ENCODE peak calls at places on chromosome 6, in six cellular contexts. M, G, H, Q, J and N are unnamed samples. For H3K4me1, the result is how much of the 10 kb centered on the place peaks cover.

GRCh38 chr6:163226181-163226835 is 188.2 kb upstream of the QKI start:
- DNase-seq in M (no peak), G (no peak), H (no peak), Q (no peak), J (no peak), N (no peak)

GRCh38 chr6:89723046-89723445 is 84.5 kb upstream of the LYRM2 start:
- DNase-seq in M (no peak), G (no peak), H (no peak), Q (no peak), J (no peak), N (no peak)

GRCh38 chr6:30116724-30117123 is 3.8 kb upstream of the TRIM31 start:
- DNase-seq in M (no peak), G (no peak), H (no peak), Q (no peak), J (no peak), N (no peak)

GRCh38 chr6:162058281-162058875 is 669.2 kb downstream of the PRKN start:
- DNase-seq in M (no peak), G (no peak), H (no peak), Q (peak), J (peak), N (no peak)

GRCh38 chr6:128112494-128112893 is 211.6 kb upstream of the THEMIS start:
- DNase-seq in M (no peak), G (no peak), H (no peak), Q (no peak), J (no peak), N (no peak)

GRCh38 chr6:3943373-3943772 is 94.2 kb downstream of the FAM50B start:
- DNase-seq in M (no peak), G (no peak), H (no peak), Q (no peak), J (no peak), N (no peak)

GRCh38 chr6:74434165-74434564 is 738.2 kb downstream of the CD109 start:
- DNase-seq in M (no peak), G (no peak), H (no peak), Q (no peak), J (no peak), N (no peak)

GRCh38 chr6:6401401-6401800 is 80.9 kb upstream of the F13A1 start:
- DNase-seq in M (no peak), G (no peak), H (no peak), Q (no peak), J (no peak), N (no peak)

GRCh38 chr6:108737594-108738546 is 110.4 kb upstream of the ARMC2 start:
- DNase-seq in M (no peak), G (no peak), H (no peak), Q (peak), J (peak), N (no peak)

GRCh38 chr6:11288065-11288464 is 55.6 kb upstream of the NEDD9 start:
- DNase-seq in M (no peak), G (no peak), H (peak), Q (peak), J (no peak), N (peak)

GRCh38 chr6:111922454-111923297 is 49.4 kb upstream of the FYN start:
- DNase-seq in M (no peak), G (peak), H (no peak), Q (no peak), J (peak), N (no peak)

GRCh38 chr6:15763827-15764226 is 101.0 kb upstream of the DTNBP1 start:
- DNase-seq in M (no peak), G (peak), H (peak), Q (no peak), J (peak), N (peak)

GRCh38 chr6:138690975-138691594 is 82.5 kb upstream of the CCDC28A start:
- DNase-seq in M (no peak), G (no peak), H (no peak), Q (no peak), J (no peak), N (no peak)

GRCh38 chr6:149951096-149951495 is 9.3 kb downstream of the ULBP2 start:
- DNase-seq in M (no peak), G (no peak), H (no peak), Q (no peak), J (no peak), N (no peak)

GRCh38 chr6:55052846-55053245 is 121.5 kb upstream of the HCRTR2 start:
- DNase-seq in M (no peak), G (no peak), H (no peak), Q (no peak), J (no peak), N (no peak)

GRCh38 chr6:11241793-11242201 is 9.3 kb upstream of the NEDD9 start:
- DNase-seq in M (no peak), G (peak), H (peak), Q (peak), J (no peak), N (peak)

GRCh38 chr6:105819774-105820173 is 266.4 kb upstream of the PRDM1 start:
- DNase-seq in M (no peak), G (no peak), H (no peak), Q (no peak), J (no peak), N (no peak)

GRCh38 chr6:30326446-30327231 is at the start of gene TRIM39:
- DNase-seq in M (peak), G (peak), H (peak), Q (peak), J (peak), N (peak)

GRCh38 chr6:56091159-56091869 is 156.1 kb downstream of the COL21A1 start:
- DNase-seq in M (no peak), G (no peak), H (no peak), Q (no peak), J (peak), N (no peak)

GRCh38 chr6:93164781-93165180 is 254.6 kb downstream of the EPHA7 start:
- DNase-seq in M (no peak), G (no peak), H (no peak), Q (no peak), J (peak), N (no peak)

GRCh38 chr6:75673885-75674284 is 72.2 kb downstream of the SENP6 start:
- DNase-seq in M (no peak), G (no peak), H (no peak), Q (no peak), J (no peak), N (no peak)

GRCh38 chr6:11198663-11199603 is 33.5 kb downstream of the NEDD9 start:
- DNase-seq in M (no peak), G (no peak), H (no peak), Q (no peak), J (no peak), N (no peak)

GRCh38 chr6:136108591-136108990 is 141.5 kb downstream of the MTFR2 start:
- DNase-seq in M (no peak), G (no peak), H (no peak), Q (no peak), J (no peak), N (no peak)

GRCh38 chr6:9405369-9405768 is 970.0 kb upstream of the SLC35B3 start:
- DNase-seq in M (no peak), G (no peak), H (no peak), Q (no peak), J (peak), N (no peak)

GRCh38 chr6:150517175-150517574 is 82.5 kb upstream of the PLEKHG1 start:
- DNase-seq in M (no peak), G (no peak), H (no peak), Q (no peak), J (no peak), N (no peak)

GRCh38 chr6:15535495-15536200 is 127.2 kb downstream of the DTNBP1 start:
- DNase-seq in M (no peak), G (no peak), H (no peak), Q (no peak), J (no peak), N (no peak)

DNA sequence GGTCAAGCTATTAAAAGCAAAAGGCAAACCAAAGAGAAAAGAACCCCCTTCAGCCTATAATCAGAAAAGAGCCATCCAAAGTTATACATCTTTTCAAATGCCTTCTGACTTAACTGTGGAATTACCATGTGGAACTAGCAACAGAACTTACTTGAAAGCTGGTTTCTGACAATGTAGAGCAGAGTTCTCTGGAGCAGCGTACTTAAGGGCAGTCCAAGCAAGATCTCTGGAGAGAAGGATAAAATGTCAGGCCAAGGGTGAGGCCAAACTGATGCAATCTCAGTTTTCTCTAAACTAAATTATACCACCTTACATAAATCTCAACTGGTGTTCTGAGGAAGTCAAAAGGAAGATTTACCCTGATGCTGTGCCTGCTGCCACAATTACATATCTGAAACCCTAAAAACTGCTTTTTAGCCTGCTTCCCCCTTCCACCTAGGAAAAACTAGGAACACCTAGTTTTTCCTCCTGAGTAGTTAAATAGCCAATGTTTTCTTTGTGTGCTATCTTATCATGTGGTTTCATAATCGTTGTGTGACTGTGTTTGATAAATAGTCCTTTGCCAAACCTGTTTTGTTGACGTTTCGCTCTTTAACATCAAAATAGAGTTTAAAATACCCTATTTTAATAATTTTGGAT is 28.0 kb downstream of the NCOA7 start:
- DNase-seq in M (no peak), G (no peak), H (no peak), Q (no peak), J (no peak), N (no peak)
- H3K4me1 ChIP-seq in M (under half), G (under half), H (under half), Q (half or more), J (under half), N (half or more)

GRCh38 chr6:44842616-44843015 is 455.1 kb downstream of the CDC5L start:
- DNase-seq in M (no peak), G (no peak), H (no peak), Q (no peak), J (no peak), N (no peak)
- TF ChIP-seq CTCF in M (no peak), G (no peak), H (no peak), Q (no peak), J (no peak), N (no peak)

DNA sequence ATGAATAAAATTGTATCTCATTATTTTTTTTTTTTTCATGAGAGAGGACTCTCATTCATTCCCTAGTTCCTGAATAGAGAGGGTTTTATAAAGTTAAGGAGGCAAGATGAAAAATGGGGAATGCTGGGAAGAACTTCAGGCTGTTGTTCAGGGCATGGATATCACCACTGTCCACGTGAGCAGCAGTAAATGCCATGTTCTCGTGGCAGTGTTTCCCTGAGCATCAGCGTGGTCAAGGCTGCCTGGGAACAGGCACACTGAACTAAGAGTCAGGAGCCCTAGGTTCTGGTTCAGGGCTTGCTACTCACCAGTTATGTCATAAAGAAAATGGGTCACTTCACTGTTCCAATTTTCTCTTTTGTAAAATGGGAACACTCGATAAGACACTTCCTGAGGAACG is 93.2 kb downstream of the MAN1A1 start:
- DNase-seq in M (no peak), G (no peak), H (no peak), Q (no peak), J (no peak), N (no peak)
- H3K4me1 ChIP-seq in M (under half), G (under half), H (under half), Q (under half), J (under half), N (under half)

DNA sequence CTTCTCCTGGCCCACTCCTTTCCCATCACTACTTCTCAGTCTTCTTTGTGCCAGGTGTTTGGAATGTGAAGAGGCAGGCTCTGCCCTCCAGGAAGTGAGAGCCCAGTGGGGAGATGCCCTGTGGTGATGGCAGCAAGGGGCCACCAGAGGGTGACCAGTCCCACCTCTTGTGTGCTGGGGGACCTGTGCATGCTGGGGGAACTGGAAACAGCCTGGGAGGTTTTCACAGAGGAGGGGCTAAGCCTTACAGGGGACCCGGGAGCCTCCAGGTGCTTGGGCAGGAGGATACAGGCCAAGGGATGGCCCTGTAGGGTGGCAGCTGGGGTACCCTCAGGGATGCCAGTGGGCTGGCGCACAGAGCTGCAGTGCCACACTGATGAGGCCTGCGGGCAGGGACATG is 72.3 kb downstream of the RAMACL start:
- DNase-seq in M (no peak), G (no peak), H (no peak), Q (no peak), J (no peak), N (no peak)
- TF ChIP-seq CTCF in M (no peak), G (no peak), H (no peak), Q (no peak), J (peak), N (no peak)

GRCh38 chr6:41713650-41714291 is 21.6 kb downstream of the TFEB start:
- DNase-seq in M (no peak), G (no peak), H (peak), Q (peak), J (no peak), N (peak)
- H3K4me1 ChIP-seq in M (half or more), G (under half), H (under half), Q (half or more), J (under half), N (under half)

GRCh38 chr6:143007626-143008025 is 53.1 kb upstream of the AIG1 start:
- DNase-seq in M (no peak), G (no peak), H (no peak), Q (no peak), J (no peak), N (no peak)

GRCh38 chr6:143006787-143007186 is 53.9 kb upstream of the AIG1 start:
- DNase-seq in M (no peak), G (no peak), H (no peak), Q (no peak), J (no peak), N (no peak)

GRCh38 chr6:143002686-143003085 is 57.7 kb upstream of the HIVEP2 start:
- DNase-seq in M (no peak), G (no peak), H (no peak), Q (no peak), J (no peak), N (no peak)

GRCh38 chr6:143000771-143001170 is 55.8 kb upstream of the HIVEP2 start:
- DNase-seq in M (no peak), G (peak), H (no peak), Q (no peak), J (no peak), N (no peak)

DNA sequence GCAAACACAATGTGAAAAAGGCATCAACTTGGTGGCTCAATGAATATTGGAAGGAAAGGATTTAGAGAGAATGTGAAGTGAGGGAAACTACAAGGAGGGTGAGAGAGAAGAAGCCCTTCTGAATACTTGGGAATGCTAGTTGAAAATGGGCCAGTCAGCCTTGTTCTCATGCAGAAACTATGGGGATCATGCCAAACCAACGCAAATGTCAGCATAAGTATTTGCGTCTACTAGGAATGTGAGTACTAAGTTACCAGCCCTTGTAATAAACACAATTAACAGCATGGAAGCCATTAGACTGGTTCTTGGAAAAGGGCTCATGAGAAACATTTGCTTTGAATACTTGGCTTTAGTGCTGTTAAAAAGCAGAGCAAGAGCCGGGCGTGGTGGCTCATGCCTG is 54.9 kb upstream of the AIG1 start:
- DNase-seq in M (no peak), G (no peak), H (no peak), Q (no peak), J (no peak), N (no peak)
- TF ChIP-seq CTCF in M (no peak), G (no peak), H (no peak), Q (no peak), J (no peak), N (no peak)

GRCh38 chr6:132401941-132402275 is 633 bp upstream of the MOXD1 start:
- DNase-seq in M (no peak), G (peak), H (no peak), Q (no peak), J (no peak), N (no peak)
- H3K4me1 ChIP-seq in M (under half), G (under half), H (under half), Q (under half), J (under half), N (under half)

GRCh38 chr6:143027058-143027457 is 33.6 kb upstream of the AIG1 start:
- DNase-seq in M (peak), G (peak), H (no peak), Q (peak), J (peak), N (no peak)
- TF ChIP-seq CTCF in M (peak), G (peak), H (peak), Q (peak), J (peak), N (peak)

GRCh38 chr6:35049346-35049745 is 91.8 kb downstream of the TCP11 start:
- DNase-seq in M (no peak), G (no peak), H (no peak), Q (no peak), J (no peak), N (no peak)

GRCh38 chr6:35048631-35049083 is 92.5 kb downstream of the TCP11 start:
- DNase-seq in M (peak), G (peak), H (peak), Q (no peak), J (no peak), N (peak)

GRCh38 chr6:35050291-35050987 is 90.7 kb downstream of the TCP11 start:
- DNase-seq in M (no peak), G (no peak), H (no peak), Q (no peak), J (no peak), N (no peak)

GRCh38 chr6:35050988-35051330 is 90.2 kb downstream of the TCP11 start:
- DNase-seq in M (no peak), G (no peak), H (no peak), Q (no peak), J (no peak), N (no peak)

GRCh38 chr6:35049885-35050284 is 91.3 kb downstream of the TCP11 start:
- DNase-seq in M (no peak), G (no peak), H (peak), Q (no peak), J (no peak), N (peak)
- H3K4me1 ChIP-seq in M (under half), G (half or more), H (under half), Q (half or more), J (under half), N (half or more)

GRCh38 chr6:134449004-134449403 is 131.1 kb upstream of the SGK1 start:
- DNase-seq in M (no peak), G (no peak), H (no peak), Q (no peak), J (no peak), N (no peak)

GRCh38 chr6:134447883-134448387 is 130.0 kb upstream of the SGK1 start:
- DNase-seq in M (no peak), G (no peak), H (no peak), Q (no peak), J (peak), N (no peak)

GRCh38 chr6:134446901-134447300 is 129.0 kb upstream of the SGK1 start:
- DNase-seq in M (no peak), G (no peak), H (no peak), Q (no peak), J (no peak), N (no peak)

GRCh38 chr6:134447423-134447822 is 129.5 kb upstream of the SGK1 start:
- DNase-seq in M (no peak), G (no peak), H (no peak), Q (peak), J (no peak), N (no peak)

GRCh38 chr6:134446228-134446848 is 128.4 kb upstream of the SGK1 start:
- DNase-seq in M (peak), G (no peak), H (no peak), Q (no peak), J (no peak), N (no peak)
- TF ChIP-seq CTCF in M (no peak), G (no peak), H (no peak), Q (no peak), J (no peak), N (no peak)